ENCODE peak calls at places on chromosomes 3 and 15, in seven cellular contexts. B is neural crest cell, G is lower leg skin, S is psoas muscle, M is choroid plexus epithelial cell, T is ureter, W is cerebellar cortex. I is an unnamed sample.

GRCh38 chr3:165837058-165837525 is at the start of gene BCHE:
- DNase-seq in B (peak), G (no peak), S (peak), M (peak), T (no peak), W (peak), I (peak)

GRCh38 chr3:151327571-151328198 is 1.7 kb downstream of the P2RY13 start:
- DNase-seq in B (no peak), G (no peak), S (no peak), M (peak), T (no peak), W (peak), I (no peak)

GRCh38 chr3:27085849-27086248 is 283.3 kb downstream of the NEK10 start:
- DNase-seq in B (no peak), G (no peak), S (no peak), M (no peak), T (no peak), W (no peak), I (no peak)

GRCh38 chr3:69838217-69838616 is 99.0 kb downstream of the MITF start:
- DNase-seq in B (no peak), G (no peak), S (no peak), M (peak), T (no peak), W (no peak), I (peak)

GRCh38 chr3:162729686-162730085 is 1233.1 kb downstream of the OTOL1 start:
- DNase-seq in B (no peak), G (no peak), S (no peak), M (no peak), T (no peak), W (no peak), I (no peak)

GRCh38 chr15:100740105-100740504 is 137.7 kb downstream of the ASB7 start:
- DNase-seq in B (no peak), G (no peak), S (no peak), M (no peak), T (no peak), W (no peak), I (peak)

GRCh38 chr15:69540622-69541021 is 88.0 kb downstream of the RPLP1 start:
- DNase-seq in B (no peak), G (no peak), S (peak), M (no peak), T (no peak), W (no peak), I (no peak)

GRCh38 chr3:9298236-9298635 is 48.8 kb upstream of the SRGAP3 start:
- DNase-seq in B (no peak), G (no peak), S (no peak), M (no peak), T (no peak), W (no peak), I (no peak)

GRCh38 chr3:70090322-70090913 is 90.9 kb downstream of the SAMMSON start:
- DNase-seq in B (no peak), G (no peak), S (no peak), M (peak), T (no peak), W (no peak), I (no peak)

GRCh38 chr15:63497642-63498100 is 6.7 kb upstream of the USP3 start:
- DNase-seq in B (no peak), G (no peak), S (no peak), M (no peak), T (peak), W (no peak), I (no peak)

GRCh38 chr3:177977381-177978158 is 558.7 kb upstream of the KCNMB2 start:
- DNase-seq in B (no peak), G (no peak), S (no peak), M (peak), T (no peak), W (no peak), I (peak)

GRCh38 chr3:184786271-184787010 is 25.5 kb upstream of the VPS8 start:
- DNase-seq in B (no peak), G (peak), S (peak), M (peak), T (peak), W (peak), I (peak)

GRCh38 chr15:58854598-58854997 is 78.9 kb downstream of the SLTM start:
- DNase-seq in B (no peak), G (no peak), S (no peak), M (no peak), T (no peak), W (no peak), I (no peak)

GRCh38 chr3:150314248-150315027 is 93.7 kb upstream of the TSC22D2 start:
- DNase-seq in B (no peak), G (no peak), S (no peak), M (no peak), T (peak), W (no peak), I (no peak)

GRCh38 chr15:34616613-34617012 is 33.2 kb upstream of the GOLGA8B start:
- DNase-seq in B (no peak), G (no peak), S (no peak), M (peak), T (no peak), W (peak), I (no peak)

GRCh38 chr3:119295816-119296484 is 1.8 kb downstream of the ARHGAP31 start:
- DNase-seq in B (no peak), G (no peak), S (no peak), M (peak), T (no peak), W (no peak), I (no peak)

GRCh38 chr15:64877435-64877834 is 34.3 kb upstream of the ANKDD1A start:
- DNase-seq in B (no peak), G (peak), S (peak), M (peak), T (no peak), W (no peak), I (no peak)

GRCh38 chr3:14767706-14768105 is 51.1 kb upstream of the FGD5 start:
- DNase-seq in B (no peak), G (peak), S (no peak), M (no peak), T (no peak), W (no peak), I (no peak)

GRCh38 chr15:30941520-30941919 is 37.8 kb downstream of the FAN1 start:
- DNase-seq in B (no peak), G (no peak), S (no peak), M (no peak), T (no peak), W (no peak), I (no peak)

GRCh38 chr3:124202754-124203153 is 210.8 kb upstream of the ROPN1 start:
- DNase-seq in B (no peak), G (no peak), S (peak), M (no peak), T (peak), W (peak), I (no peak)

GRCh38 chr3:178810173-178810572 is 261.4 kb downstream of the ZMAT3 start:
- DNase-seq in B (no peak), G (no peak), S (no peak), M (no peak), T (no peak), W (no peak), I (no peak)

GRCh38 chr3:66938338-66938963 is 59.7 kb upstream of the KBTBD8 start:
- DNase-seq in B (peak), G (no peak), S (no peak), M (peak), T (peak), W (peak), I (peak)

GRCh38 chr3:14428087-14429067 is 26.0 kb downstream of the SLC6A6 start:
- DNase-seq in B (no peak), G (no peak), S (peak), M (no peak), T (no peak), W (peak), I (no peak)

GRCh38 chr3:30355622-30356021 is 250.8 kb upstream of the TGFBR2 start:
- DNase-seq in B (no peak), G (no peak), S (no peak), M (peak), T (no peak), W (no peak), I (no peak)

GRCh38 chr15:31262901-31263671 is 63.5 kb upstream of the KLF13 start:
- DNase-seq in B (no peak), G (peak), S (peak), M (peak), T (peak), W (no peak), I (no peak)

I was measured in AG04450.